ENCODE peak calls at places on chromosomes 16 and 17, in ten cellular contexts. T, N, O, L, C, B, J, Q, I and D are unnamed samples. For H3K4me1 and H3K36me3, the result is how much of the 10 kb centered on the place peaks cover.

GRCh38 chr16:85390511-85391174 is 222.5 kb upstream of the GSE1 start:
- DNase-seq in T (peak), N (peak), O (peak), L (no peak), C (peak), B (no peak), J (peak), Q (peak), I (peak), D (no peak)

GRCh38 chr17:16987830-16988601 is 16.1 kb upstream of the TNFRSF13B start:
- DNase-seq in T (peak), N (peak), O (peak), L (no peak), C (peak), B (peak), J (peak), Q (peak), I (peak), D (peak)

GRCh38 chr16:9033125-9033830 is 58.2 kb upstream of the HAPSTR1 start:
- DNase-seq in T (no peak), N (peak), O (peak), L (peak), C (peak), B (no peak), J (peak), Q (no peak), I (peak), D (peak)

GRCh38 chr17:6254036-6254435 is 180.9 kb downstream of the AIPL1 start:
- DNase-seq in T (no peak), N (no peak), O (no peak), L (no peak), C (no peak), B (no peak), J (no peak), Q (no peak), I (no peak), D (no peak)

GRCh38 chr17:81695801-81696200 is 7.4 kb upstream of the MRPL12 start:
- DNase-seq in T (no peak), N (no peak), O (no peak), L (no peak), C (no peak), B (no peak), J (no peak), Q (no peak), I (no peak), D (no peak)

GRCh38 chr17:65115721-65116312 is 21.4 kb upstream of the RGS9 start:
- DNase-seq in T (no peak), N (no peak), O (no peak), L (no peak), C (no peak), B (no peak), J (no peak), Q (no peak), I (no peak), D (no peak)

GRCh38 chr16:54812229-54812628 is 118.4 kb upstream of the IRX5 start:
- DNase-seq in T (no peak), N (no peak), O (no peak), L (peak), C (no peak), B (no peak), J (no peak), Q (no peak), I (no peak), D (peak)

GRCh38 chr17:73232587-73233373 is 28.9 kb downstream of the CPSF4L start:
- DNase-seq in T (peak), N (peak), O (peak), L (peak), C (peak), B (no peak), J (no peak), Q (no peak), I (peak), D (peak)

GRCh38 chr16:27860091-27860490 is 203.4 kb downstream of the GSG1L start:
- DNase-seq in T (no peak), N (no peak), O (no peak), L (no peak), C (no peak), B (no peak), J (no peak), Q (no peak), I (no peak), D (no peak)

GRCh38 chr16:15993946-15994665 is 44.7 kb downstream of the ABCC1 start:
- DNase-seq in T (no peak), N (peak), O (peak), L (no peak), C (no peak), B (no peak), J (no peak), Q (no peak), I (no peak), D (no peak)

GRCh38 chr16:83981799-83982198 is 13.8 kb downstream of the NECAB2 start:
- DNase-seq in T (no peak), N (no peak), O (no peak), L (no peak), C (no peak), B (no peak), J (no peak), Q (no peak), I (no peak), D (no peak)

GRCh38 chr17:56514264-56514663 is 79.2 kb upstream of the NOG start:
- DNase-seq in T (no peak), N (no peak), O (no peak), L (no peak), C (no peak), B (no peak), J (no peak), Q (no peak), I (no peak), D (no peak)

GRCh38 chr17:79814966-79815835 is 18.3 kb upstream of the CBX8 start:
- DNase-seq in T (peak), N (no peak), O (no peak), L (no peak), C (peak), B (no peak), J (no peak), Q (no peak), I (peak), D (peak)

GRCh38 chr16:1912215-1912543 is 6.0 kb downstream of the HS3ST6 start:
- DNase-seq in T (no peak), N (no peak), O (no peak), L (no peak), C (no peak), B (no peak), J (no peak), Q (no peak), I (no peak), D (no peak)

GRCh38 chr16:51163366-51163765 is 12.3 kb upstream of the SALL1 start:
- DNase-seq in T (no peak), N (peak), O (no peak), L (no peak), C (no peak), B (no peak), J (no peak), Q (no peak), I (no peak), D (no peak)

GRCh38 chr17:70074991-70075390 is at the start of gene KCNJ16:
- DNase-seq in T (peak), N (no peak), O (no peak), L (no peak), C (no peak), B (no peak), J (no peak), Q (no peak), I (peak), D (no peak)

GRCh38 chr17:80364091-80364691 is 50.8 kb upstream of the ENDOV start:
- DNase-seq in T (peak), N (no peak), O (peak), L (no peak), C (peak), B (no peak), J (no peak), Q (no peak), I (no peak), D (peak)

GRCh38 chr17:64355536-64356303 is 34.9 kb downstream of the PECAM1 start:
- DNase-seq in T (no peak), N (peak), O (peak), L (no peak), C (no peak), B (no peak), J (no peak), Q (peak), I (no peak), D (no peak)

GRCh38 chr17:59754547-59754946 is 47.1 kb downstream of the VMP1 start:
- DNase-seq in T (no peak), N (peak), O (peak), L (no peak), C (peak), B (no peak), J (no peak), Q (no peak), I (no peak), D (peak)

GRCh38 chr17:59753522-59754467 is 46.3 kb downstream of the VMP1 start:
- DNase-seq in T (no peak), N (peak), O (peak), L (peak), C (peak), B (no peak), J (peak), Q (no peak), I (no peak), D (peak)

GRCh38 chr17:59752922-59753321 is 45.5 kb downstream of the VMP1 start:
- DNase-seq in T (no peak), N (no peak), O (no peak), L (no peak), C (no peak), B (no peak), J (no peak), Q (no peak), I (no peak), D (no peak)

GRCh38 chr17:59751955-59752413 is 44.5 kb downstream of the VMP1 start:
- DNase-seq in T (no peak), N (no peak), O (no peak), L (no peak), C (no peak), B (no peak), J (no peak), Q (no peak), I (no peak), D (no peak)

DNA sequence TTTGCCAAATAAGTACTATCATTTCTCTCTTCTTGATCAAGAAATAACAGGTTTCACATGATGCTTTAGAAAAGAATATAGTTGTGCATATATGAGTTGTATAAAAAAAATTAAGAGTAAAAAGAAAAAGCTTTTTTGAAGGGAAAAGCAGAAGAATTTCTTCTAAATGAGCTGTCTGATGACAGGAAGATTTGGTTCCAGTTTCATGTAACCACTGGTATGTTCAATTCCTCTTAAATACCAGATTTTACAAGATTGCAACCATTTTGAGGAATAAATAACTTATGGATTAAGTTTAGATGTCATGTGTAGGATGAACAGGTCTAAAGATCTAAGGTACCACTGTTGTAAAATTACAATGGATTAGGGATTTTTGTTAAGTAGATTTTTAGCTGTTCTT is 45.0 kb downstream of the VMP1 start:
- DNase-seq in T (no peak), N (peak), O (no peak), L (no peak), C (no peak), B (no peak), J (no peak), Q (no peak), I (no peak), D (no peak)
- H3K4me1 ChIP-seq in T (under half), N (under half), O (under half), L (under half), C (under half), B (under half), J (under half), Q (under half), I (under half), D (under half)

DNA sequence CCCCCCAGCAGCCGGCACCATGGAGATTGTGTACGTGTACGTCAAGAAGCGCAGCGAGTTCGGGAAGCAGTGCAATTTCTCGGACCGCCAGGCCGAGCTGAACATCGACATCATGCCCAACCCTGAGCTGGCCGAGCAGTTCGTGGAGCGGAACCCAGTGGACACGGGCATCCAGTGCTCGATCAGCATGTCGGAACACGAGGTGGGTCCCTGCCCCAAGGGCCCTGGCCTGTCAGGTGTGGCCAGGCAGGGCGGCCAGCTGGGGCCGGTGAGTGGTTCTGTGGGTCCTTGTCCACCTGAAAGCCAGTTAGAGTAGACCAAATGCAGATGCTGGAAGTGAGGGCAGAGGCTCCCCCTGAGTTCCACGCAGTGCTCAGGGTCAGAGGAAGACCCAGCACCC is 7.8 kb downstream of the DNAI2 start:
- DNase-seq in T (no peak), N (no peak), O (no peak), L (no peak), C (no peak), B (no peak), J (no peak), Q (no peak), I (no peak), D (no peak)
- H3K36me3 ChIP-seq in T (under half), N (under half), O (under half), L (under half), C (under half), B (under half), J (under half), Q (under half), I (under half), D (under half)

GRCh38 chr17:45223541-45224528 is 2.1 kb downstream of the FMNL1 start:
- DNase-seq in T (no peak), N (no peak), O (no peak), L (no peak), C (no peak), B (no peak), J (no peak), Q (no peak), I (no peak), D (no peak)

GRCh38 chr17:45224671-45225050 is 3.0 kb downstream of the FMNL1 start:
- DNase-seq in T (no peak), N (no peak), O (no peak), L (no peak), C (no peak), B (no peak), J (no peak), Q (no peak), I (no peak), D (no peak)

GRCh38 chr17:45222273-45222993 is 748 bp downstream of the FMNL1 start:
- DNase-seq in T (no peak), N (no peak), O (no peak), L (no peak), C (no peak), B (no peak), J (no peak), Q (peak), I (no peak), D (no peak)

GRCh38 chr17:45221997-45222272 is 250 bp downstream of the FMNL1 start:
- DNase-seq in T (no peak), N (no peak), O (no peak), L (no peak), C (no peak), B (no peak), J (no peak), Q (no peak), I (no peak), D (peak)

DNA sequence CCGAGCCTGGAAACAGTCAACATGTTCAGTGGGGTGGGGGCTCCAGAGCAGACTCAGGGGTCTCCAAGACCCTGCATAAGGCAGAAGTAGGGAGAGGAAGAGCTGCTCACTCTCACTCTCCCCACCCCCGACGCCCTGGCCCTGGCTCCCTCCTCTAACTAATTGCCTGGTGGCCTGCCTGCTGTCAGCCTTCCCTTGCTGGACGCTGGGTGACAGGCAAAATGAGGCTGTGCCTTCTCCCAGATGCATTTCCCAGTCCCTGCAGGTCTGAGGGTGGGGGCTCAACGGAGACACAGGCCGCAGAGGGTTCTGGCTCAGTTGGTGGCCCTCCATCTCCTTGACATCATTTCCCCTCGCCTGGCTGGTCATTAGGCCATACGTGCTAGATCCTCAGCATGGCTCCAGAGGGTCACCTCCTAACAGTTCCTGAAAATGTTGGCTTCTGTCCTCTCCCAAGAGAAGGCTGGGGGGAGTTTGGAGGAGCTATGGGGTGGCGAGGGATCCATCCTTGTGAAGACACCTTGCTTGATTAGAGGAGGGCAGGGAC is 1.4 kb downstream of the FMNL1 start:
- DNase-seq in T (no peak), N (no peak), O (no peak), L (no peak), C (no peak), B (no peak), J (no peak), Q (no peak), I (no peak), D (no peak)
- H3K4me1 ChIP-seq in T (under half), N (under half), O (under half), L (under half), C (under half), B (under half), J (half or more), Q (under half), I (under half), D (under half)

DNA sequence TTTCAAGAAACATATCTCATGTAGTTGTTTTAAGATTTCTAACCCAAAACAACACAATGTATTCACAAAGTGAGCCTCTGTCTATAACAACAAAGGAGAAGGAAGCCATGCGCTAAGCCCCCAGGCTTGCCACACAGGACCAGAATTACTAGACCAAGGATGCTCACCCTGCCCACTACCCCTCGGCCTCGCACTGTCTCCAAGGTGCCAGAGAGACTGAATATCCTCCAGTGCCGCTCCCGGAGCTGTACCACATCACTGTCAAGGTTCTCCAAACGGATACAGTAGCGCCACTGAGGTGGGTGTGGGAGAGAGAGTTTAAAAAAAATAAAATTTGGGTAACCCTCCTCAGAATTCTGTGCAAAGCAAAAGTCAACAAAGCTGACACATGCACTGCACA is 7.1 kb downstream of the POLDIP2 start:
- DNase-seq in T (peak), N (no peak), O (no peak), L (no peak), C (no peak), B (no peak), J (no peak), Q (no peak), I (no peak), D (no peak)
- H3K36me3 ChIP-seq in T (half or more), N (half or more), O (under half), L (half or more), C (half or more), B (half or more), J (half or more), Q (half or more), I (half or more), D (half or more)